ENCODE peak calls at places on chromosomes 3 and 15, in five cellular contexts. P, Z, L, F and W are unnamed samples.

GRCh38 chr15:90982135-90982534 is 12.2 kb downstream of the PRC1 start:
- DNase-seq in P (no peak), Z (no peak), L (no peak), F (no peak), W (no peak)

GRCh38 chr3:140955645-140956044 is 14.0 kb downstream of the SLC25A36 start:
- DNase-seq in P (no peak), Z (no peak), L (no peak), F (no peak), W (no peak)

GRCh38 chr15:59400103-59400813 is 27.6 kb upstream of the MYO1E start:
- DNase-seq in P (no peak), Z (no peak), L (no peak), F (no peak), W (no peak)

GRCh38 chr3:53819163-53819868 is 26.9 kb downstream of the CHDH start:
- DNase-seq in P (no peak), Z (no peak), L (no peak), F (no peak), W (no peak)

GRCh38 chr3:117885046-117885445 is 1149.6 kb downstream of the IGSF11 start:
- DNase-seq in P (no peak), Z (no peak), L (no peak), F (no peak), W (no peak)

GRCh38 chr3:178584722-178585121 is 48.5 kb downstream of the KCNMB2 start:
- DNase-seq in P (no peak), Z (no peak), L (no peak), F (no peak), W (no peak)

GRCh38 chr15:52438047-52438446 is 90.6 kb downstream of the MYO5A start:
- DNase-seq in P (no peak), Z (peak; percentile 5), L (no peak), F (peak; percentile 3), W (no peak)

GRCh38 chr3:126936853-126937395 is 46.0 kb upstream of the PLXNA1 start:
- DNase-seq in P (no peak), Z (no peak), L (no peak), F (no peak), W (no peak)

GRCh38 chr3:100562224-100562857 is 47.1 kb upstream of the ADGRG7 start:
- DNase-seq in P (no peak), Z (no peak), L (no peak), F (no peak), W (no peak)

GRCh38 chr15:72671531-72671930 is 14.5 kb downstream of the HIGD2B start:
- DNase-seq in P (no peak), Z (no peak), L (no peak), F (no peak), W (no peak)

GRCh38 chr3:87069963-87070362 is 79.0 kb upstream of the VGLL3 start:
- DNase-seq in P (no peak), Z (no peak), L (no peak), F (no peak), W (no peak)

GRCh38 chr15:45795487-45796069 is 160.7 kb downstream of the SQOR start:
- DNase-seq in P (no peak), Z (peak; percentile 52), L (peak; percentile 35), F (no peak), W (peak; percentile 47)

GRCh38 chr15:37981781-37982180 is 47.3 kb downstream of the TMCO5A start:
- DNase-seq in P (no peak), Z (peak; percentile 15), L (peak; percentile 30), F (no peak), W (peak; percentile 39)

GRCh38 chr3:101159478-101159877 is 160.9 kb downstream of the IMPG2 start:
- DNase-seq in P (no peak), Z (no peak), L (no peak), F (no peak), W (no peak)

GRCh38 chr3:61358364-61358763 is 107.1 kb upstream of the FHIT start:
- DNase-seq in P (no peak), Z (no peak), L (peak; percentile 47), F (peak; percentile 76), W (no peak)

GRCh38 chr15:36491912-36492311 is 87.5 kb upstream of the CDIN1 start:
- DNase-seq in P (no peak), Z (no peak), L (no peak), F (no peak), W (no peak)

GRCh38 chr3:143267984-143268383 is 148.4 kb downstream of the CHST2 start:
- DNase-seq in P (no peak), Z (no peak), L (no peak), F (no peak), W (no peak)

GRCh38 chr3:105956311-105956710 is 87.5 kb upstream of the CBLB start:
- DNase-seq in P (no peak), Z (no peak), L (no peak), F (no peak), W (no peak)

GRCh38 chr3:21705769-21706168 is 45.2 kb downstream of the ZNF385D start:
- DNase-seq in P (no peak), Z (no peak), L (no peak), F (no peak), W (no peak)
- TF ChIP-seq JUND in P (no peak), Z (no peak), L (peak; percentile 63), F (no peak), W (no peak)

GRCh38 chr3:185822221-185822956 is 2.5 kb downstream of the IGF2BP2 start:
- DNase-seq in P (no peak), Z (peak; percentile 57), L (no peak), F (no peak), W (no peak)

GRCh38 chr3:185824467-185825378 is at the start of gene IGF2BP2:
- DNase-seq in P (peak; percentile 83), Z (peak; percentile 74), L (peak; percentile 61), F (no peak), W (no peak)

GRCh38 chr3:185824051-185824466 is 783 bp downstream of the IGF2BP2 start:
- DNase-seq in P (no peak), Z (no peak), L (peak; percentile 54), F (no peak), W (no peak)

GRCh38 chr3:185822957-185823279 is 1.9 kb downstream of the IGF2BP2 start:
- DNase-seq in P (no peak), Z (no peak), L (no peak), F (no peak), W (no peak)

DNA sequence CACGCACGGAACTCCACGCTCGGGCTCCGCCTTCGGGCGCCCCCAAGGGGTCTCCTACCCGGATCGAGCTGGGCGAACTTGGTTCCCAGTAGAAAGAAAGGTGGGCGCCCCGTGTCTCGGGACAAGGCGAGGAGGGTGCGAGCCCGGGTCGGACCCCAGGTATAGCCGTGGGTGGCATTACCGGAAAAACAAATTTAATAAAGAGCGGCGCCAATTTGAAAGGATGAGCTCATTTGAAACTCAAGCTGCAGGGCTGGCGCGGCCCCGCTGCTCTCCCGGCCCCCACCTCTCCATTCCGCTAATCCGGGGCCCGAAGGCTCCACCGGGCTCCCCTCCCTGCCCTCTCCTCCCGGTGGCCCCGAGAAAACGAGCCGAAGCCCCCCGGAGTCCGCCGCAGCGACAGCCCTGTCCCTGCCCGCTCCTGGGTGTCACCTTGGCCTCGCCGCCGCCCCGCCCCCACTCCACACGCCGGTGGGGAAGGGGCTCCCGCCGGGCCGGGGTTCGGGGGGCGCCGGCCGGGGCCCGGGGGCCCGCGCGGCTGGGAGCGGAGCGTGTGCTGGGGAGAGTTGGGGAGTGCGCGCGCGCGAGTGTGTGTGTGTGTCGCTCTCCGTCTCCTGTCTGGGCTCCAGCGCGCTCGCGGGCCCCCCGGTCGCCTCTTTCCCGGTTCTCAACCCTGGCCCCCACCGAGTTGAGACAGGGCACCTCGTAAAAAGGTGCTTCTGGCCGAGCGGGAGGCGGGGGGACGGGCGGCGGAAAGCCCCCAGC is 1.4 kb downstream of the IGF2BP2 start:
- DNase-seq in P (peak; percentile 62), Z (no peak), L (peak; percentile 68), F (no peak), W (no peak)
- TF ChIP-seq CTCF in P (no peak), Z (peak; percentile 36), L (peak; percentile 42), F (no peak), W (no peak)

DNA sequence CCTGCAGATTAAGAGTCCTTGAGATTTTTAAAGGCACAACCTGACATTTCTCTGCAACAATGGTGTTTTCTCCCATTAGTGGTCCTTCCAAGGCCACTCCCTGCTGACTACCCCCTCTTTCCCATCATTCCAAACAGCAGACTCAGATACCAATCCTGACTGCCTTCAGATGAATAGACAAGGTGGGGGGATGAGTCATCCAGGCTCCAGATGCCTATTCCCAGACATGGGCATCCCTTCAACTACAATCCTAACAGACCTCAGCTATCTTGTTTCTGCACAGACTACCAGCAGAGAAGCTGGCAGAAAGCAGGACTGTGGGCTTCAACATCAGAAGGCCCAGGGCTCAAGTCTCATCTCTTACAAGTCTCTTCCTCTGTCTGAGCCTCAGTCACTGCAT is 2.2 kb downstream of the RBP1 start:
- DNase-seq in P (no peak), Z (peak; percentile 49), L (peak; percentile 64), F (no peak), W (peak; percentile 72)
- TF ChIP-seq ZBTB33 in P (no peak), Z (no peak), L (no peak), F (no peak), W (no peak)

DNA sequence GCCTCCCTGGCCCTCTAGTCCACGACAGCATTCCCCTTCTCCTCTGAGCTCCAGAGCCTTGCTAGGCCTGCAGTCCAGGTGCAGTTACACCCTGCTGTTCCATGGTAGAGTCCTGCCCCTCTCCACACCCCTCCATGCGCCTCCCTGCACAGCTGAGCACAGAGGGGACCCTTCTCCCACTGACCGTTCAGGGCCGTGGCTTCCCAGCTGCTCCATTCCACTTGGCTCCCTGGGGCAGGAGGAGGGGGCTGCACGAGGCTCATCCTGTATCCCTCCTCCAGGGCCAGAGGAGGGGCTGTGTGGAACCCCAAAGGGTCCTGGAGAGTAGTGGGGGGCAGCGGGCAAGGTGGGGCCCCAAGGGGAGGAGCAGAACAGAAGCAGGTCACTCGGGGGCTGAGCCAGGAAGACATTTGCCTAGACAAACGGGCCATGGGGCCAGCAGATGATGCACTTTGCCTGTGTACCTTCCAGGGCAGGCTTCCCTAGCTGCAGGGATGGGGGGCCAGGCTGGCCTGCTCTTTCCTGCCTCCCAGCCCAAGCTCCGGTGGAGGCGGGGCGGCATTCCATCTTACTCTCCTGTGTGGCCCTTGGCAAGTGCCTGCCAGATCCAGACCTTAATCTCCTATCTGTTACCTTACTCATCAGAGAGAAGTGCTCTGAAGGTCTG is 20.7 kb upstream of the GOLGA6C start:
- DNase-seq in P (no peak), Z (no peak), L (no peak), F (no peak), W (no peak)
- TF ChIP-seq JUND in P (no peak), Z (no peak), L (no peak), F (no peak), W (no peak)